ENCODE peak calls at places on chromosomes 3 and 15, in five cellular contexts. G is kidney epithelial cell, Z is left ventricle myocardium inferior, J is upper lobe of left lung, W is sigmoid colon. D is an unnamed sample.

GRCh38 chr3:134965849-134966248 is 170.8 kb downstream of the EPHB1 start:
- DNase-seq in G (no peak), Z (no peak), J (no peak), W (no peak), D (no peak)

GRCh38 chr15:60328852-60329443 is 68.8 kb downstream of the ANXA2 start:
- DNase-seq in G (no peak), Z (no peak), J (no peak), W (no peak), D (no peak)

GRCh38 chr3:143119009-143119914 is at the start of gene CHST2:
- DNase-seq in G (no peak), Z (peak; percentile 72), J (peak; percentile 73), W (peak; percentile 67), D (peak; percentile 74)

GRCh38 chr15:28915935-28916334 is 30.2 kb downstream of the APBA2 start:
- DNase-seq in G (no peak), Z (no peak), J (no peak), W (peak; percentile 58), D (peak; percentile 28)

GRCh38 chr3:124818398-124819150 is 68.6 kb downstream of the ITGB5 start:
- DNase-seq in G (no peak), Z (no peak), J (no peak), W (no peak), D (no peak)

GRCh38 chr3:177608443-177608842 is 411.2 kb upstream of the TBL1XR1 start:
- DNase-seq in G (no peak), Z (no peak), J (no peak), W (no peak), D (no peak)

GRCh38 chr3:48057521-48057920 is 41.3 kb upstream of the MAP4 start:
- DNase-seq in G (no peak), Z (no peak), J (no peak), W (no peak), D (no peak)

GRCh38 chr3:98823791-98824190 is 60.7 kb downstream of the ST3GAL6 start:
- DNase-seq in G (no peak), Z (no peak), J (no peak), W (no peak), D (no peak)

GRCh38 chr3:168952551-168952950 is 711.0 kb downstream of the MECOM start:
- DNase-seq in G (no peak), Z (no peak), J (no peak), W (no peak), D (no peak)

GRCh38 chr3:185926445-185926844 is 11.4 kb downstream of the TRA2B start:
- DNase-seq in G (no peak), Z (no peak), J (no peak), W (no peak), D (no peak)

GRCh38 chr3:10964537-10965167 is 27.9 kb upstream of the SLC6A1 start:
- DNase-seq in G (no peak), Z (no peak), J (no peak), W (no peak), D (no peak)

GRCh38 chr15:23497710-23498111 is 50.7 kb upstream of the GOLGA6L2 start:
- DNase-seq in G (no peak), Z (no peak), J (no peak), W (no peak), D (no peak)

GRCh38 chr15:31172606-31173005 is 71.1 kb upstream of the TRPM1 start:
- DNase-seq in G (no peak), Z (no peak), J (no peak), W (no peak), D (no peak)

GRCh38 chr3:130759692-130760338 is 13.2 kb upstream of the PIK3R4 start:
- DNase-seq in G (no peak), Z (no peak), J (peak; percentile 60), W (no peak), D (peak; percentile 52)

GRCh38 chr3:15331072-15331605 is 1.2 kb downstream of the SH3BP5 start:
- DNase-seq in G (no peak), Z (no peak), J (no peak), W (no peak), D (no peak)

GRCh38 chr15:25673351-25673750 is 189.8 kb downstream of the ATP10A start:
- DNase-seq in G (no peak), Z (no peak), J (no peak), W (no peak), D (no peak)

GRCh38 chr3:159724627-159725026 is 264.0 kb upstream of the IL12A start:
- DNase-seq in G (no peak), Z (no peak), J (no peak), W (no peak), D (no peak)

GRCh38 chr3:10015476-10015904 is 10.7 kb upstream of the FANCD2 start:
- DNase-seq in G (peak; percentile 76), Z (peak; percentile 84), J (peak; percentile 76), W (peak; percentile 98), D (peak; percentile 82)

GRCh38 chr15:96560246-96560895 is 229.9 kb downstream of the NR2F2 start:
- DNase-seq in G (no peak), Z (no peak), J (no peak), W (no peak), D (no peak)

GRCh38 chr3:147189016-147189415 is 217.3 kb downstream of the ZIC4 start:
- DNase-seq in G (no peak), Z (no peak), J (no peak), W (no peak), D (no peak)

GRCh38 chr3:43618142-43618541 is 3.7 kb downstream of the ANO10 start:
- DNase-seq in G (no peak), Z (no peak), J (no peak), W (no peak), D (no peak)

GRCh38 chr3:170355738-170356595 is 1.5 kb upstream of the SKIL start:
- DNase-seq in G (no peak), Z (peak; percentile 54), J (peak; percentile 30), W (peak; percentile 71), D (peak; percentile 63)

GRCh38 chr3:105108823-105109222 is 257.9 kb upstream of the ALCAM start:
- DNase-seq in G (no peak), Z (no peak), J (no peak), W (no peak), D (no peak)

GRCh38 chr3:45225465-45226205 is 452 bp downstream of the TMEM158 start:
- DNase-seq in G (no peak), Z (peak; percentile 17), J (no peak), W (no peak), D (peak; percentile 55)

GRCh38 chr15:92611995-92612745 is 43.4 kb downstream of the FAM174B start:
- DNase-seq in G (no peak), Z (no peak), J (no peak), W (peak; percentile 59), D (no peak)
- TF ChIP-seq CTCF in G (no peak), Z (peak; percentile 26), J (no peak), W (no peak), D (no peak)

DNA sequence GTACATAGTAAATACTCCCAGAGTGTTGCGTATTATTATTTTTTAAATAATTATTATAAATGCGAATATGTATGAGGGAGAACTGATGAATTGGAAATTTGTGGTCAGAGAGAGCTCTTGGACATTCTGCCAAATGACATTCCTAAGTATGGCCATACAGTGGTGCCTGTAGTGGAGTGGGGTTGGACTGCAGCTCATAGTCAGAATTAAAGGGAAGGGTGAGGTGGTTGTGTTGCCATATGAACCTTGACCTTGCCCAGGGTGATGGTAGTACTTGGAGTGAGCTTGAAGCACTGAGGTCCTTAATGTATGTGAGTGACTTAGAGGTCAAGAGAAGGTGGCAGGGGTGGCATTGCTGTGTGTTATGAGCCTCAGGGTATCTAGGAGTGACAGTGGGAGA is 26.1 kb downstream of the PDE8A start:
- DNase-seq in G (no peak), Z (no peak), J (no peak), W (no peak), D (no peak)
- H3K4me3 ChIP-seq in G (no peak overlapping the region), Z (no peak overlapping the region), J (no peak overlapping the region), W (no peak overlapping the region), D (no peak overlapping the region)

DNA sequence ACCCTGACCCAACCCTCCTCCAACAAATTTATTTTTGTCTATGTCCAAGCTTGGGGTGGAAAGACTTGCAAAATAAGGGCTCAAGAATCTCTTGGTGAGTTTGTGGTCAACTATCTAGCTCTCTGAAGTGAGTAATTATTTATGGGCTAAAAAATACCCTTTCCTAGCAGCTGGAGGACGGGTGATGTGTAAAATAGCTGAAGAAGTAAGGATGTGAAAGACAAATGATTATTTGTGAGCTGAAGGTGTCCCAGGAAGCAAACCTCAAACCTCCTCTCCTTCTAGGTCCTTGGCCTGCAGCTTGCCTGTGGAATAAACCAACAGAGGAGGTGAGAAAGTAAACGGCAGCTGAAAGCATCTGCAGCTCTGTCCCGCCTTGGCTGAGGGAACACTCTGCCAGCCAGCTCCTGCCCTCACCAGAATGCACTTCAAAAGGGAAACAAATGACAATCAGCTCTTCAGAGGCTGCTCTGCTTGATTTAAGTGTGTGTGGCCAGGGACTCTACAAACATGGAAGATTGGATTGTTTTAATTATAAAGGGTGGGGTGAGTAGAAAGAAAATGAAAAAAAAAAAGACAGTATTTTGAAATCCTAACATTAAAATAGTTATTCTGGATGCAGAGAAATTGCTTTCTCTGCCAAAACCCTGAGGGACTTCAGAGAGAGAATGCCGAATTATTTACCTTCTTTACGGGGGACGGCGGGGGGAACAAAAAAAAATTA is 60.3 kb downstream of the TM4SF4 start:
- DNase-seq in G (no peak), Z (no peak), J (peak; percentile 70), W (peak; percentile 75), D (no peak)
- TF ChIP-seq CTCF in G (no peak), Z (no peak), J (no peak), W (no peak), D (no peak)

GRCh38 chr15:55194246-55194645 is 2.5 kb downstream of the RSL24D1 start:
- DNase-seq in G (no peak), Z (no peak), J (no peak), W (no peak), D (no peak)
- H3K4me3 ChIP-seq in G (no peak overlapping the region), Z (no peak overlapping the region), J (no peak overlapping the region), W (no peak overlapping the region), D (no peak overlapping the region)